ENCODE peak calls at places on chromosomes 5 and 9, in five cellular contexts. O, M, C, G and B are unnamed samples. For H3K9me3, the result is how much of the 10 kb centered on the place peaks cover.

GRCh38 chr9:131809941-131810344 is 70.1 kb upstream of the RAPGEF1 start:
- DNase-seq in O (no peak), M (peak), C (no peak), G (no peak), B (no peak)

GRCh38 chr5:145540375-145540774 is 294.8 kb downstream of the PRELID2 start:
- DNase-seq in O (no peak), M (peak), C (no peak), G (no peak), B (no peak)

GRCh38 chr9:128150594-128151342 is 1.5 kb downstream of the LCN2 start:
- DNase-seq in O (no peak), M (no peak), C (no peak), G (peak), B (peak)

GRCh38 chr5:146151970-146152369 is 30.5 kb downstream of the LARS1 start:
- DNase-seq in O (no peak), M (no peak), C (no peak), G (no peak), B (no peak)

GRCh38 chr9:105341784-105342183 is 97.3 kb downstream of the SLC44A1 start:
- DNase-seq in O (no peak), M (no peak), C (no peak), G (no peak), B (no peak)

GRCh38 chr5:155587458-155587857 is 573.9 kb downstream of the KIF4B start:
- DNase-seq in O (no peak), M (no peak), C (no peak), G (no peak), B (no peak)

GRCh38 chr5:1639757-1640156 is 116.0 kb upstream of the LPCAT1 start:
- DNase-seq in O (no peak), M (no peak), C (no peak), G (no peak), B (no peak)

GRCh38 chr5:180875860-180876426 is 14.9 kb upstream of the ZFP62 start:
- DNase-seq in O (no peak), M (no peak), C (no peak), G (no peak), B (no peak)

GRCh38 chr5:76765249-76765648 is 49.3 kb downstream of the F2R start:
- DNase-seq in O (no peak), M (peak), C (no peak), G (no peak), B (no peak)

DNA sequence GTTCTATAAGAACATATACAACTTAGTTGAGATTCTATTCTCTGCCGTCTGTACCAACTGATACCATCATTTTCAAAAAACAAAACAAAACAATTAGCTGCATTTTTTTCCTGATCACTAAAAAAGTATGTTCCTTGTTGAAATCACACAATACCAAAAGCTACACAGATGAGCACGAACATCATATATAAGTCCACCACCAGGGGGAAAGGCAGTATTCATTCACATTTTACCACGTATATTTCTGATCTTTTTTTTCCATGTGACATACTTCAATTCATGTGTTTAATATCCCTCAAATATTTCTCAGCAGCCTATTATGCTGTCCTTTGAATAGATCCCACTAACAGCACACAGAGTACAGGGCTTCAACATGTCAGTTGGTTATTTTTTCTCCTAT is 40.6 kb downstream of the IRX2 start:
- DNase-seq in O (no peak), M (peak), C (no peak), G (no peak), B (no peak)
- H3K9me3 ChIP-seq in O (under half), M (under half), C (under half), G (under half), B (under half)

GRCh38 chr5:168579987-168580508 is 880 bp upstream of the PANK3 start:
- DNase-seq in O (no peak), M (no peak), C (no peak), G (no peak), B (no peak)

GRCh38 chr5:168575391-168576372 is 3.5 kb downstream of the PANK3 start:
- DNase-seq in O (no peak), M (no peak), C (no peak), G (no peak), B (no peak)

GRCh38 chr5:168579206-168579986 is at the start of gene PANK3:
- DNase-seq in O (peak), M (peak), C (peak), G (peak), B (peak)

GRCh38 chr5:168578506-168579205 is 512 bp downstream of the PANK3 start:
- DNase-seq in O (no peak), M (no peak), C (no peak), G (no peak), B (no peak)

GRCh38 chr5:168578006-168578405 is 1.2 kb downstream of the PANK3 start:
- DNase-seq in O (no peak), M (peak), C (no peak), G (no peak), B (no peak)
- H3K27ac ChIP-seq in O (peak), M (peak), C (no peak), G (no peak), B (peak)

DNA sequence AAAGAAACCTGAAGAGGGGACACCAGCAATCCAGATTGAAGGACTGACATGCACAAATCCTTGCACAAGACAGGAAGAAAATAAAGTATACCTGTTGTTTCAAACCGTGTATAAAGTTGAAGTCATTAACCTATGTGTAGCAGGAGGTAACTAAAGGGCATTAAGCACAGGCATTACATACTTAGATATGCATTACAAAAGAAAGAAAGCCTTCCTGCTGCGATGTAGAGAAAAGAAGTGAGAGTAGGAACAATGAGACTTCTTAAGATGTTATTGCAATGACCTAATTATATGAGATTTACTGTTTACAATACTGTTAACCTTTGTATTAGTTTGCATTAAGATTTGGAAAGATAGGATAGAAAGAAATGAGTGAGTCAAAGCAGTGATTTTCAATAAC is 308.9 kb upstream of the PTPRD start:
- DNase-seq in O (no peak), M (no peak), C (no peak), G (no peak), B (no peak)
- H3K9me3 ChIP-seq in O (under half), M (under half), C (under half), G (under half), B (under half)

GRCh38 chr5:149800563-149801103 is 70.5 kb downstream of the PPARGC1B start:
- DNase-seq in O (no peak), M (no peak), C (no peak), G (no peak), B (no peak)

GRCh38 chr5:149801307-149801985 is 71.3 kb downstream of the PPARGC1B start:
- DNase-seq in O (no peak), M (no peak), C (no peak), G (no peak), B (no peak)

GRCh38 chr5:149803153-149803552 is 73.0 kb downstream of the PPARGC1B start:
- DNase-seq in O (no peak), M (no peak), C (no peak), G (no peak), B (no peak)

GRCh38 chr5:149803641-149804468 is 73.7 kb downstream of the PPARGC1B start:
- DNase-seq in O (no peak), M (no peak), C (no peak), G (no peak), B (no peak)

DNA sequence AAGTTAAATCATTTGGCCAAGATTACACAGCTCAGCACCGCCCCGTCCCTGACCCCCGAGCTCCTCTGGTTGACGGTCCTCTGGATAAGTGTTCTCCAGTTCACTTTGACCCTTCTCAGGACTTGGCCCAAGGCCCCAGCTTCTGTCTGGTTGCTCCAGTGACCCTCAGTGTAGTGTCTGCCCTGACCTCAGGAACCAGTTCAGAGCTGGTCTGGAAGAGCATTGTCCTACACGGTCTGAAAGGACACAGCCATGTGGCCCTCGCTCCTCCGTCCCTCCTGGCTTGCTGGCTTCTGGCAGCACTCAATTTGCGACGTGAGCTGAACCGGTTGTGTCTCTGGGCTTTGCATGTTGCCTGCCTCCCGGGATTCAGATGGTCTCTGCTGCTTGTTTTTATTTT is 71.9 kb downstream of the PPARGC1B start:
- DNase-seq in O (no peak), M (no peak), C (no peak), G (no peak), B (no peak)
- H3K27ac ChIP-seq in O (no peak), M (no peak), C (no peak), G (no peak), B (peak)

DNA sequence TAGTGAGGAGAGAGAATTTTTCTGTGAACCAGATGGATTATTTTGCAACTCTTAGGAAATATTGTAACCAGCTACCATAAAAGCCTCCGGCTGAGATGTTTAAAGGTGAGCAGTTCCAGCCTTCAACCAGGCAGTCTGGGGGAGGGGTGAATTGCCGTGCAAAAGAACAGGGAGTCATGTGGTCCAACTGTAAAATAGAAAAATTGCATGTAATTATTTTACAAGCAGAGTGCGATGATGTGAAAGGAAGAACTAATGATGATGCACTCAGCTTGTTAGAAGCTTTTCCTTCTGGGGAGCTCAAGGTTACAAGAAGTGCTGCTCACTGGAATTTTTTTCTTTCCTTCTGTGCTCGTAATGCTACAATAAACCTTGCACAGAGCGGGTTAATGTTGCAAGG is 188.8 kb upstream of the ITGA1 start:
- DNase-seq in O (no peak), M (no peak), C (no peak), G (no peak), B (no peak)
- H3K9me3 ChIP-seq in O (under half), M (under half), C (under half), G (under half), B (under half)

GRCh38 chr5:138950411-138951011 is 75.4 kb upstream of the LRRTM2 start:
- DNase-seq in O (no peak), M (no peak), C (no peak), G (no peak), B (peak)
- H3K27ac ChIP-seq in O (no peak), M (no peak), C (no peak), G (no peak), B (no peak)

DNA sequence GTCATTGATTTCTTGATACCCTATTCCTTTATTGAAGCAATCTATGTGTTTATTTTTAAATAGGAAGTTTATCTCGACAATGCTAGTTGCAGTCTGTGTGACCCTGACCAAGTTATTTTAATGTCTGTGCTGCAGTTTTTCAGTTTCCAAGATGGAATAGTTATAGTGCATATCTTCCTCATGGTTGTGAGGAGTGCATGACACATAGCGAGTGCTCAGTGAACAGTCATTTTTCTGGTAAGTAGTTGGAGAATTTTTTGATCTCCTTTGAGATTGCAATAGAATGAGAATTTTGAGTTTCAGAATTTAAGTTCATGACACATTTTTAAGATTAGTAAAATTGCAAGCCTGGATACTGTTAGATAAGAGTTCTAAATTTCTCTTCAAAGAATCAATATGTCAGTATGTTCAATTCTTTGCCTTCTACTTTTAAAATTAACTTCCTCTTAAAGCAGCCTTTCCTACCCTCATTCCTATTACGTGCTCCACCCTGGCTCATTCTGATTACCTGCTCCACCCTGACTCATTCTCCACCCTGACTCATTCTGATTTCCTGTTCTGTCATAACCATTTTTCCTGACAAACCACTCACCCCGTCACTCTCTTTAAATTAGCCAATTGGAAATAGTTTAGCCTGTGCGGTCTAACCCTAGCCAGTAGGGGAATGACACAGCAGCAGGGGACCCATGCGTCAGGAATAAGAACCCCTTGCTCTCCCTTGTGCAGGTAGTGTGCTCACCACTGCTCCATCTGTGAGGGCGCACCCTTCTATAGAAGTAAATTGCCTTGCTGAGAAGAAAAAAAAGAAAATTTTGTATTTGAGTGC is 30.7 kb downstream of the SPIN1 start:
- DNase-seq in O (no peak), M (no peak), C (no peak), G (peak), B (no peak)
- H3K9me3 ChIP-seq in O (under half), M (under half), C (under half), G (under half), B (under half)

GRCh38 chr9:28056466-28056865 is 483.2 kb upstream of the C9orf72 start:
- DNase-seq in O (no peak), M (no peak), C (no peak), G (no peak), B (no peak)
- H3K27ac ChIP-seq in O (no peak), M (no peak), C (no peak), G (no peak), B (no peak)

GRCh38 chr5:178883815-178884430 is 11.8 kb upstream of the ZFP2 start:
- DNase-seq in O (no peak), M (no peak), C (no peak), G (no peak), B (no peak)
- H3K9me3 ChIP-seq in O (under half), M (half or more), C (half or more), G (half or more), B (half or more)

GRCh38 chr5:53425598-53426516 is 54.6 kb upstream of the FST start:
- DNase-seq in O (no peak), M (peak), C (no peak), G (peak), B (no peak)

GRCh38 chr5:53424691-53425597 is 55.5 kb upstream of the FST start:
- DNase-seq in O (no peak), M (peak), C (no peak), G (no peak), B (no peak)

GRCh38 chr5:53426878-53427277 is 53.6 kb upstream of the FST start:
- DNase-seq in O (no peak), M (no peak), C (no peak), G (no peak), B (no peak)

GRCh38 chr5:53427965-53428364 is 52.5 kb upstream of the FST start:
- DNase-seq in O (no peak), M (no peak), C (no peak), G (no peak), B (no peak)

DNA sequence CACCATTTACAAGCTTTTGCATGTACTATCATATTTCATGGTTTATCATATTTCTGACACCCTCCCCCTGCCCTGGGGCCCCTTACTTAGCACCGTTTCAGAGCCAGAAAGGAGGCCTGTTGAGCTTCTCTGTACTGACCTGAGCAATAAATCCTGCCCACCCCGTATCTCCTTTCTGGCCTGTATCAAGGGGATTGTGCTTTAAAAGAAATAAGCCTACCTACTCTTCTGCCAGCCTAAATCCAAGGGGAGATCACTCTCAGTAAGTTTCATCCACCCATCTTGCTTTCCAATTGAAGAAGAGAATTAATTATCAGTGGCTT is 54.0 kb upstream of the FST start:
- DNase-seq in O (no peak), M (no peak), C (no peak), G (no peak), B (no peak)
- H3K27ac ChIP-seq in O (no peak), M (peak), C (no peak), G (no peak), B (no peak)